ENCODE peak calls at places on chromosome 19, in nine cellular contexts. One of them, this sample, is unnamed.

GRCh38 chr19:49119411-49120324 is at the start of gene PPFIA3:
- DNase-seq in upper lobe of right lung: peak; percentile 85
- DNase-seq in ovary: peak; percentile 77
- DNase-seq in coronary artery: no peak
- DNase-seq in tibial artery: peak; percentile 57
- DNase-seq in thoracic aorta: no peak
- DNase-seq in CD8-positive, alpha-beta T cell: peak; percentile 23
- DNase-seq in spleen: peak; percentile 89
- DNase-seq in left ventricle myocardium inferior: peak; percentile 76
- DNase-seq in this sample: peak; percentile 75

GRCh38 chr19:46192990-46193650 is 36.4 kb upstream of the IGFL1 start:
- DNase-seq in upper lobe of right lung: no peak
- DNase-seq in ovary: no peak
- DNase-seq in coronary artery: no peak
- DNase-seq in tibial artery: peak; percentile 31
- DNase-seq in thoracic aorta: no peak
- DNase-seq in CD8-positive, alpha-beta T cell: no peak
- DNase-seq in spleen: no peak
- DNase-seq in left ventricle myocardium inferior: no peak
- DNase-seq in this sample: peak; percentile 88

GRCh38 chr19:45154064-45154827 is 6.5 kb downstream of the NKPD1 start:
- DNase-seq in upper lobe of right lung: no peak
- DNase-seq in ovary: no peak
- DNase-seq in coronary artery: no peak
- DNase-seq in tibial artery: no peak
- DNase-seq in thoracic aorta: no peak
- DNase-seq in CD8-positive, alpha-beta T cell: no peak
- DNase-seq in spleen: no peak
- DNase-seq in left ventricle myocardium inferior: no peak
- DNase-seq in this sample: no peak

GRCh38 chr19:12838182-12838890 is at the start of gene MAST1:
- DNase-seq in upper lobe of right lung: peak; percentile 71
- DNase-seq in ovary: no peak
- DNase-seq in coronary artery: no peak
- DNase-seq in tibial artery: no peak
- DNase-seq in thoracic aorta: no peak
- DNase-seq in CD8-positive, alpha-beta T cell: peak; percentile 55
- DNase-seq in spleen: peak; percentile 80
- DNase-seq in left ventricle myocardium inferior: no peak
- DNase-seq in this sample: no peak

GRCh38 chr19:28655054-28655453 is 557.9 kb downstream of the UQCRFS1 start:
- DNase-seq in upper lobe of right lung: no peak
- DNase-seq in ovary: no peak
- DNase-seq in coronary artery: no peak
- DNase-seq in tibial artery: no peak
- DNase-seq in thoracic aorta: no peak
- DNase-seq in CD8-positive, alpha-beta T cell: no peak
- DNase-seq in spleen: no peak
- DNase-seq in left ventricle myocardium inferior: no peak
- DNase-seq in this sample: no peak

GRCh38 chr19:8021374-8021773 is 15.9 kb upstream of the ELAVL1 start:
- DNase-seq in upper lobe of right lung: no peak
- DNase-seq in ovary: no peak
- DNase-seq in coronary artery: no peak
- DNase-seq in tibial artery: no peak
- DNase-seq in thoracic aorta: no peak
- DNase-seq in CD8-positive, alpha-beta T cell: no peak
- DNase-seq in spleen: no peak
- DNase-seq in left ventricle myocardium inferior: no peak
- DNase-seq in this sample: no peak

GRCh38 chr19:54294539-54294938 is 13.6 kb upstream of the LILRB2 start:
- DNase-seq in upper lobe of right lung: no peak
- DNase-seq in ovary: no peak
- DNase-seq in coronary artery: peak; percentile 58
- DNase-seq in tibial artery: no peak
- DNase-seq in thoracic aorta: no peak
- DNase-seq in CD8-positive, alpha-beta T cell: no peak
- DNase-seq in spleen: no peak
- DNase-seq in left ventricle myocardium inferior: no peak
- DNase-seq in this sample: no peak

GRCh38 chr19:14561832-14562351 is 10.0 kb downstream of the NDUFB7 start:
- DNase-seq in upper lobe of right lung: no peak
- DNase-seq in ovary: no peak
- DNase-seq in coronary artery: no peak
- DNase-seq in tibial artery: peak; percentile 41
- DNase-seq in thoracic aorta: no peak
- DNase-seq in CD8-positive, alpha-beta T cell: no peak
- DNase-seq in spleen: no peak
- DNase-seq in left ventricle myocardium inferior: peak; percentile 57
- DNase-seq in this sample: peak; percentile 71

GRCh38 chr19:29564574-29565005 is 38.8 kb downstream of the VSTM2B start:
- DNase-seq in upper lobe of right lung: no peak
- DNase-seq in ovary: no peak
- DNase-seq in coronary artery: peak; percentile 36
- DNase-seq in tibial artery: no peak
- DNase-seq in thoracic aorta: no peak
- DNase-seq in CD8-positive, alpha-beta T cell: no peak
- DNase-seq in spleen: no peak
- DNase-seq in left ventricle myocardium inferior: no peak
- DNase-seq in this sample: no peak

GRCh38 chr19:39083983-39084731 is at the start of gene ACP7:
- DNase-seq in upper lobe of right lung: no peak
- DNase-seq in ovary: no peak
- DNase-seq in coronary artery: no peak
- DNase-seq in tibial artery: no peak
- DNase-seq in thoracic aorta: no peak
- DNase-seq in CD8-positive, alpha-beta T cell: peak; percentile 39
- DNase-seq in spleen: no peak
- DNase-seq in left ventricle myocardium inferior: no peak
- DNase-seq in this sample: no peak

DNA sequence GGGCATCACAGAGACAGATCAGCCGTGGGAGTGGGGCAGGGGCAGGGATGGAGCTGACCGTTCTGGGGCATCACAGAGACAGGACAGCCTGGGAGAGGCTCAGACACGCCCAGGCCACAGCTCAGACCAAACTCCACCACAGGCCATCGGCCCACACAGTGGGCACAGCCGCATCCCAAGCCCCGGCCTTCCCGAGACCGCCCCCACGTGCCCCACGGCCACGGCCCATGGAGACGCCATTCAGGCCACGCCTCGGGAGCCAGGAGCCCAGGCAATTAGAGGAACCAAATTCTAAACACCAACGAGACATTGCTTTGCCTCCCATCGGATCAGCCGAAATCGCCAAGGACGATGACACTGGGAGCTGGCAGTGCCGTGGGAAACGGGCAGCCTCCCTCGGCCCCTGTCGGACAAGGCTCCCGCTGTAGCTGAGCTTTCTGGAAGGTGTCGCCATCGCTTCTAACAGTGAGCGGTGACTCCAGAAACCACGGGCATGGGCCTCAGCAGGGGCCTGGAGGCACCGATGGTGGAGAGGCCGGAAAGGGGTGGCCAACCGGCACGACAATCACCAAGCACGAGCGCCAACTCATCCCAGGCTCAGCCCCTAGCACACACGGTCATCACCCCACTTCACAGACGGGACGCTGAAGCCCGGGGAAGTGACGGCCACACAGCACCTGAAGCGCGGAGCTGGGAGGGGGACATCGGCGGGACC is 2.4 kb downstream of the PIP5K1C start:
- DNase-seq in upper lobe of right lung: no peak
- DNase-seq in ovary: no peak
- DNase-seq in coronary artery: no peak
- DNase-seq in tibial artery: no peak
- DNase-seq in thoracic aorta: no peak
- DNase-seq in CD8-positive, alpha-beta T cell: no peak
- DNase-seq in spleen: no peak
- DNase-seq in left ventricle myocardium inferior: no peak
- DNase-seq in this sample: no peak
- H3K4me3 ChIP-seq in upper lobe of right lung: no peak overlapping the region
- H3K4me3 ChIP-seq in ovary: no peak overlapping the region
- H3K4me3 ChIP-seq in coronary artery: peak overlapping the region; percentile 99
- H3K4me3 ChIP-seq in tibial artery: peak overlapping the region; percentile 79
- H3K4me3 ChIP-seq in thoracic aorta: peak overlapping the region; percentile 99
- H3K4me3 ChIP-seq in CD8-positive, alpha-beta T cell: no peak overlapping the region
- H3K4me3 ChIP-seq in spleen: no peak overlapping the region
- H3K4me3 ChIP-seq in left ventricle myocardium inferior: peak overlapping the region; percentile 94
- H3K4me3 ChIP-seq in this sample: no peak overlapping the region

DNA sequence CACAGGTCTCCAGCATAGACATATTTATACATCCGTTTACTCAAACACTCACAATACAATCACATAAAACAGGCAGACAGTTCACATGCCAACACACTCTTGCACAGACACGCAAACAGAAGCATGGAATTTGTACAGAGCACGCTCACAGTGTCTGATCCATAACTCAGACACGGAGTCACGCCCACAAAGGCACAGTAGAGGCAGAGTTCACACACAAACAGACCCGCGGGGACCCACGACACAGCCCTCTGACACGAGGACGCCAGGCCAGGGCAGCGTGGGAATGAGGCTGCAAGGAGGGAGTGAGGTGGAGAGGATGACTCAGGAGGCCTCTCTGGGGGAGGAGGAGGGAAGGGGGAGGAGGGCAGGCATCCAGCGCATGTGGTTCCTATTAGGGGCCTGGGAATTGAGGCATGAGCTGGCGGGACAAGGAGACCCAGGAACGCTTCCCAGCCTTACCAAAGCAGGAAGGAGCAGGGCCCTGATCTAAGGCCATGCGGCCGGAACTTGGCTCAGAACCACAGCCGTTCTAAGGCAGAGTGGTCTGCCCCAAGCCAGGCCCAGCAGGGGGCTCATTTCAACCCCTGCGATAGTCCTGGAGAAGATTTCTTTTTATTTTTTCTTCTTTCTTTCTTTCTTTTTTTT is 9.1 kb upstream of the OLFM2 start:
- DNase-seq in upper lobe of right lung: peak; percentile 69
- DNase-seq in ovary: peak; percentile 90
- DNase-seq in coronary artery: peak; percentile 91
- DNase-seq in tibial artery: peak; percentile 93
- DNase-seq in thoracic aorta: peak; percentile 83
- DNase-seq in CD8-positive, alpha-beta T cell: no peak
- DNase-seq in spleen: no peak
- DNase-seq in left ventricle myocardium inferior: peak; percentile 90
- DNase-seq in this sample: no peak
- H3K27ac ChIP-seq in upper lobe of right lung: peak overlapping the region; percentile 66
- H3K27ac ChIP-seq in ovary: peak overlapping the region; percentile 53
- H3K27ac ChIP-seq in coronary artery: peak overlapping the region; percentile 49
- H3K27ac ChIP-seq in tibial artery: peak overlapping the region; percentile 65
- H3K27ac ChIP-seq in thoracic aorta: peak overlapping the region; percentile 80
- H3K27ac ChIP-seq in CD8-positive, alpha-beta T cell: no peak overlapping the region
- H3K27ac ChIP-seq in spleen: peak overlapping the region; percentile 14
- H3K27ac ChIP-seq in left ventricle myocardium inferior: peak overlapping the region; percentile 82
- H3K27ac ChIP-seq in this sample: no peak overlapping the region

DNA sequence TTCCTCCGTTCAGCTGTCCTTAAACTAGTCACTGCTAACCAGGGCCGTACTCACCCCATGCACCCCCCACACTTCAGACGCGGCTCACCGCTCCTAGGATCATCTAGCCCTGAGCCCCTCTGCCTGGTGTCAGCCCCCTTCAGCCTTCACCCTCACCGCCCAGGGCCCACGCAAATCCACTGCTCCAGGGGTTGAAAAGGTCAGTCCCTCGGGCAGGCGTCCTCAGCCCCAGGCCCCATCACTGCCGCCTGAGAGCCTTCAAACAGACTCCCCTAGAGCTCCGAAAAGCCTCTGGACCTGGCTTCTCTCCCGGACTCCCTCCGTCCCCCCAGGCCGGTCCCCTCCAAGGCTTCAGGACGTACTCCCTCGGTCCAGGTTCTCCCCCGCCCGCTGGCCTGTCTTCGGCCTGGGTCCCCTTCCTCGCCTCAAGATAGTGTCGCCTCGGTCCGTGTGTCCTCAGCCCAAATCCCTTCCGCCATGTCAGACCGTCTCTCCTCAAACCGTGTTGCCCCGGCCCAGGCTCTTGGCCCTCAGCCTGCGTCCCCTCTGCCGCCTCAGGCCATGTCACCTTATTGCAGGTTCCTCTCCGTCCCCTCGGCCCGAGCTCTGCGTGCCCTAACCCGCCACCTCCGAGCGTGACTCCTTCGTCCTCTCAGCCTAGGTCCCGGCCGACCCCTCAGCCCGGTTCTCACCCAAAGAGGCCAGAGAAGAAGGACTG is 553 bp downstream of the NAPA start:
- DNase-seq in upper lobe of right lung: no peak
- DNase-seq in ovary: no peak
- DNase-seq in coronary artery: no peak
- DNase-seq in tibial artery: no peak
- DNase-seq in thoracic aorta: no peak
- DNase-seq in CD8-positive, alpha-beta T cell: no peak
- DNase-seq in spleen: peak; percentile 82
- DNase-seq in left ventricle myocardium inferior: no peak
- DNase-seq in this sample: no peak
- H3K4me3 ChIP-seq in upper lobe of right lung: peak overlapping the region; percentile 95
- H3K4me3 ChIP-seq in ovary: peak overlapping the region; percentile 78
- H3K4me3 ChIP-seq in coronary artery: peak overlapping the region; percentile 84
- H3K4me3 ChIP-seq in tibial artery: peak overlapping the region; percentile 73
- H3K4me3 ChIP-seq in thoracic aorta: peak overlapping the region; percentile 87
- H3K4me3 ChIP-seq in CD8-positive, alpha-beta T cell: peak overlapping the region; percentile 84
- H3K4me3 ChIP-seq in spleen: peak overlapping the region; percentile 75
- H3K4me3 ChIP-seq in left ventricle myocardium inferior: peak overlapping the region; percentile 99
- H3K4me3 ChIP-seq in this sample: peak overlapping the region; percentile 76

GRCh38 chr19:10228393-10228792 is 2.7 kb downstream of the S1PR2 start:
- DNase-seq in upper lobe of right lung: no peak
- DNase-seq in ovary: no peak
- DNase-seq in coronary artery: no peak
- DNase-seq in tibial artery: no peak
- DNase-seq in thoracic aorta: no peak
- DNase-seq in CD8-positive, alpha-beta T cell: no peak
- DNase-seq in spleen: no peak
- DNase-seq in left ventricle myocardium inferior: no peak
- DNase-seq in this sample: no peak
- H3K27ac ChIP-seq in upper lobe of right lung: peak overlapping the region; percentile 36
- H3K27ac ChIP-seq in ovary: no peak overlapping the region
- H3K27ac ChIP-seq in coronary artery: no peak overlapping the region
- H3K27ac ChIP-seq in tibial artery: no peak overlapping the region
- H3K27ac ChIP-seq in thoracic aorta: no peak overlapping the region
- H3K27ac ChIP-seq in CD8-positive, alpha-beta T cell: no peak overlapping the region
- H3K27ac ChIP-seq in spleen: no peak overlapping the region
- H3K27ac ChIP-seq in left ventricle myocardium inferior: peak overlapping the region; percentile 95
- H3K27ac ChIP-seq in this sample: no peak overlapping the region

DNA sequence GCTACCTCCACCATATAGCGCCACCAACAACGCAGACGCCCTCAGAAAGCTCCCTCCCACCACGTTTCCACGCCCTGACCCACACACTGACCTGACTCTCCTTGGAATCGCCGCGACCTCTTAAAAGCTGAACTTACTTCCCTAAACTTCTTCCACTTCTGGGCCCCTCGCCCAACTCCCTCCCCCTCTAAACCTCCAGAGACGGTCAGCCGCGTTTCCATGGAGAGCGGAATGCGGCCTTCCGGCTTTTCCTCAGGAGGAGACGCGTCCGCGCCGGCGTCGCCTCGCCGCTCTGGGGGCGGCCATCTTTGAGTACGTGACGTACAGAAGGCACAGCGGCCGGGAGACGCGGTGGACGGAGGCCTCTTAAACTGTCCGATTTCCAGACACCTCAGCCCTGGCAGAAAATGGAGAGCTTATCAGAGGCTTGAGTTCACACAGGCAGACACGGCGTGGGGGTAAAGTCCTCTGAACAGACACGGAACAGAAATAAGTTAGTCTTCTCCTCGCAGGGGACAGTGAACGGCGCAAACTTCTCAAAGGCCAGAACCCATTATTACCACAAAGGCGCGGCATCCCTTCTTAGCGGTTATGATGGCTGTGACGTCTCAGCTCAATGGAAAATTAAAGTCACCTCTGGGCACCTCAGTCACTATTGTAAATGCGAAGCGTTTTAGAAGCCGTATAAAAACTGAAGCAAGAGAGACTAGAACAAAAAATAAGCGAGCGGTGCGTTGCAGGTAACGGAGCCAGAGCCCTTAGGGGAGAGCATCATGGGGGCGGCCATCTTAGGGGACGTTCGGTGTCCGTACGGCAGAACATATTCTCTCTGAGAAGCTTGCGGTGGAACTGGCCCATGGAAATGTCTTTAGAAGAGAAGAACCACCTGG is at the start of gene ZNF432:
- DNase-seq in upper lobe of right lung: peak; percentile 97
- DNase-seq in ovary: peak; percentile 95
- DNase-seq in coronary artery: peak; percentile 96
- DNase-seq in tibial artery: peak; percentile 94
- DNase-seq in thoracic aorta: peak; percentile 76
- DNase-seq in CD8-positive, alpha-beta T cell: peak; percentile 82
- DNase-seq in spleen: peak; percentile 97
- DNase-seq in left ventricle myocardium inferior: peak; percentile 94
- DNase-seq in this sample: peak; percentile 81
- H3K4me3 ChIP-seq in upper lobe of right lung: peak within 1 kb of the TSS; percentile 65
- H3K4me3 ChIP-seq in ovary: peak within 1 kb of the TSS; percentile 77
- H3K4me3 ChIP-seq in coronary artery: peak within 1 kb of the TSS; percentile 85
- H3K4me3 ChIP-seq in tibial artery: peak within 1 kb of the TSS; percentile 76
- H3K4me3 ChIP-seq in thoracic aorta: peak within 1 kb of the TSS; percentile 82
- H3K4me3 ChIP-seq in CD8-positive, alpha-beta T cell: peak within 1 kb of the TSS; percentile 92
- H3K4me3 ChIP-seq in spleen: peak within 1 kb of the TSS; percentile 64
- H3K4me3 ChIP-seq in left ventricle myocardium inferior: peak within 1 kb of the TSS; percentile 73
- H3K4me3 ChIP-seq in this sample: peak within 1 kb of the TSS; percentile 49